ENCODE peak calls at places on chromosome 2, in seven cellular contexts. R is GM12878; J is hepatocyte; V is prostate gland; O is effector memory CD4-positive, alpha-beta T cell; B is neural progenitor cell; Z is adrenal gland. M is an unnamed sample.

GRCh38 chr2:162301151-162301804 is 17.2 kb downstream of the IFIH1 start:
- DNase-seq in V (peak; percentile 19), J (peak; percentile 78), B (peak; percentile 74), Z (no peak), O (peak; percentile 45), R (no peak), M (peak; percentile 39)

GRCh38 chr2:96389728-96390127 is 54.2 kb downstream of the NCAPH start:
- DNase-seq in J (no peak), Z (peak; percentile 9), R (no peak), B (no peak), V (no peak), O (no peak), M (no peak)

GRCh38 chr2:45184606-45185005 is 175.4 kb upstream of the SIX2 start:
- DNase-seq in Z (no peak), O (no peak), J (no peak), V (no peak), B (no peak), R (no peak), M (no peak)

GRCh38 chr2:215410932-215411285 is 25.0 kb downstream of the FN1 start:
- DNase-seq in B (no peak), J (no peak), Z (no peak), V (no peak), O (no peak), R (no peak), M (no peak)

GRCh38 chr2:77629529-77629928 is 107.4 kb upstream of the LRRTM4 start:
- DNase-seq in J (no peak), R (no peak), O (no peak), B (peak; percentile 63), Z (no peak), V (no peak), M (no peak)

GRCh38 chr2:72115361-72116080 is 32.1 kb downstream of the CYP26B1 start:
- DNase-seq in V (peak; percentile 87), O (no peak), Z (peak; percentile 43), B (no peak), R (no peak), J (peak; percentile 84), M (no peak)

GRCh38 chr2:179554639-179555038 is 290.0 kb upstream of the SESTD1 start:
- DNase-seq in J (no peak), Z (no peak), B (no peak), V (no peak), O (no peak), R (no peak), M (no peak)

GRCh38 chr2:167544602-167545001 is 656.3 kb downstream of the XIRP2 start:
- DNase-seq in V (no peak), O (no peak), Z (no peak), B (no peak), J (no peak), R (no peak), M (no peak)

GRCh38 chr2:55914786-55915185 is 8.8 kb downstream of the EFEMP1 start:
- DNase-seq in R (no peak), Z (no peak), J (no peak), V (no peak), O (no peak), B (no peak), M (no peak)

GRCh38 chr2:70190086-70190412 is 770 bp downstream of the C2orf42 start:
- DNase-seq in B (peak; percentile 26), R (no peak), Z (no peak), V (no peak), J (peak; percentile 35), O (no peak), M (peak; percentile 35)

GRCh38 chr2:150911766-150912280 is 349.8 kb downstream of the RBM43 start:
- DNase-seq in O (no peak), B (no peak), R (no peak), V (peak; percentile 11), Z (peak; percentile 84), J (peak; percentile 52), M (no peak)

GRCh38 chr2:235505210-235505741 is 11.4 kb downstream of the AGAP1 start:
- DNase-seq in V (no peak), Z (no peak), J (peak; percentile 45), O (no peak), R (no peak), B (peak; percentile 40), M (no peak)

GRCh38 chr2:234313498-234313897 is 183.4 kb downstream of the ARL4C start:
- DNase-seq in V (no peak), O (no peak), R (no peak), J (no peak), Z (no peak), B (no peak), M (no peak)

GRCh38 chr2:219058541-219059374 is 2.0 kb downstream of the IHH start:
- DNase-seq in Z (peak; percentile 80), J (peak; percentile 88), B (peak; percentile 57), V (no peak), O (no peak), R (no peak), M (no peak)

GRCh38 chr2:76749858-76750257 is 772.3 kb downstream of the LRRTM4 start:
- DNase-seq in Z (no peak), B (no peak), R (no peak), V (no peak), O (no peak), J (no peak), M (no peak)

GRCh38 chr2:209619782-209620181 is 151.8 kb upstream of the UNC80 start:
- DNase-seq in O (no peak), J (no peak), V (no peak), R (no peak), Z (no peak), B (peak; percentile 31), M (no peak)

GRCh38 chr2:69755862-69756467 is 14.0 kb downstream of the ANXA4 start:
- DNase-seq in V (peak; percentile 38), R (no peak), Z (no peak), O (no peak), J (no peak), B (no peak), M (peak; percentile 7)

GRCh38 chr2:213627054-213627710 is 342.9 kb downstream of the SPAG16 start:
- DNase-seq in B (no peak), Z (no peak), O (no peak), V (no peak), J (peak; percentile 23), R (peak; percentile 46), M (no peak)

GRCh38 chr2:48034295-48034694 is 128.0 kb upstream of the FBXO11 start:
- DNase-seq in J (no peak), V (no peak), Z (no peak), R (no peak), B (no peak), O (no peak), M (no peak)

GRCh38 chr2:112915300-112916144 is 4.6 kb downstream of the IL37 start:
- DNase-seq in R (no peak), B (no peak), J (no peak), O (no peak), Z (no peak), V (no peak), M (no peak)

GRCh38 chr2:151632993-151633592 is 101.2 kb downstream of the NEB start:
- DNase-seq in V (no peak), Z (no peak), B (no peak), R (no peak), J (no peak), O (no peak), M (no peak)

DNA sequence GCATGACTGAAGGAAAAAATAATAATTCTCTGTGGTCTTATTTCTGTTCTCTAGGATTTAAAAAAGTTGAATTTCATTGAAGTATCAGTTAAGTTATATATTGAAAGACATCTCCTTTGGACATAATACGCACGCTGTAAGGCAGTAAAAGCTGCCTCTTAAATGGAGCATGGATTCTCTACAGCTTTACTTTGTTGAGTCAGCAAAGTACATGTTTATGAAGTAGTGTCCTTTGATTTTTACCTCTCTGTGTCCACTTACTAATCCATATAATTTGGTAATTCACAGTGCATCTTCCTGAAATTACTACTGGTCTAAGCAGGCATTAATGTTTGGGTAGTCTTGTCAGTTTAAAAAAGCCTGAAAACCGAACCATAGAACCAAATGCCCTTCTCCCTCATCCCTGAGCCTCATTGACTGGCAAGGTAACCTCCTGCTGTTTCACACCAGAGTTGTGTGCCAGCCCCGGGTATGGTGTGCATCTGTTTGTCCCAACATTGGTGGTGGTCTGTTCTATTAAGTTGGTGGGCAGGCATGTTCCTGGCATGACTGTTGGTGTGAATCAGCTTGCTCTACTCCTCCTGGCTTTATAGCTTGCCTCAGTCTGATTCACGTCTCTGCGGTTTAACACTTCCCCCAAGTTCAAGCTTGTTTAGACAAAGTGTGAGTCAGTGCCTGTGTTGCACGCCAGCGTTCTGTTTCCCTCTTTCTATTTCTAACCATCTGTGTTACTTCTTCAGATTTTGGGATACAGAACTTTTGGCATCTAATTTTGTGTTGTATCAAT is 71.0 kb upstream of the ITM2C start:
- DNase-seq in J (peak; percentile 79), V (peak; percentile 82), B (no peak), R (no peak), Z (peak; percentile 75), O (peak; percentile 54), M (peak; percentile 53)
- H3K4me1 ChIP-seq in J (peaks cover 18% of the 10 kb centered on the region), V (peaks cover 12% of the 10 kb centered on the region), B (no peaks in the 10 kb centered on the region), R (peaks cover 17% of the 10 kb centered on the region), Z (peaks cover 9% of the 10 kb centered on the region), O (peaks cover 39% of the 10 kb centered on the region), M (peaks cover 43% of the 10 kb centered on the region)

DNA sequence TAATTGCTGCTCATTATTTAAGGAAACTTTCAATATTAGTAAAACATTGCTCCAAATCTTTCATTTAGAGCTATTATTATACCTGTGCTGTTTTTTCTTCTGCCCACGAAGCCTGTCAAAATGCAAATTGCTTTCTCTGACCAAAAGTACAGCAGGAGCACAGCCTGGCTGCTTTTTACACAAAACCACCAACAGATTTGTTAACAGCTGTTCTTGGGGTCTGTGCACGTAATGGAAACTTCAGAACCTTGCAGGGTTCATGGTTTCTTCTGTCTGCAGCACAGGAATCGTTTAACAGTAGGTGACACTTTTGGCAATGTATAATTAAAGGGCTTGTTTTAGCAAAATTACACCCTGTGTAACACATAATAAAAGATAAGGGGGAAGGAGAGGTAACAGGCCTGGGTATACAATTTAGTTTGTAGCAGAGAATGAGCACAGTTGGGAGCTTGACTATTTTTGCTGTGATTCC is 447.3 kb downstream of the KCNJ3 start:
- DNase-seq in R (peak; percentile 94), J (no peak), Z (no peak), V (no peak), O (no peak), B (peak; percentile 6), M (no peak)
- H3K4me1 ChIP-seq in R (peaks cover 26% of the 10 kb centered on the region), J (peaks cover 4% of the 10 kb centered on the region), Z (no peaks in the 10 kb centered on the region), V (no peaks in the 10 kb centered on the region), O (no peaks in the 10 kb centered on the region), B (no peaks in the 10 kb centered on the region), M (no peaks in the 10 kb centered on the region)

DNA sequence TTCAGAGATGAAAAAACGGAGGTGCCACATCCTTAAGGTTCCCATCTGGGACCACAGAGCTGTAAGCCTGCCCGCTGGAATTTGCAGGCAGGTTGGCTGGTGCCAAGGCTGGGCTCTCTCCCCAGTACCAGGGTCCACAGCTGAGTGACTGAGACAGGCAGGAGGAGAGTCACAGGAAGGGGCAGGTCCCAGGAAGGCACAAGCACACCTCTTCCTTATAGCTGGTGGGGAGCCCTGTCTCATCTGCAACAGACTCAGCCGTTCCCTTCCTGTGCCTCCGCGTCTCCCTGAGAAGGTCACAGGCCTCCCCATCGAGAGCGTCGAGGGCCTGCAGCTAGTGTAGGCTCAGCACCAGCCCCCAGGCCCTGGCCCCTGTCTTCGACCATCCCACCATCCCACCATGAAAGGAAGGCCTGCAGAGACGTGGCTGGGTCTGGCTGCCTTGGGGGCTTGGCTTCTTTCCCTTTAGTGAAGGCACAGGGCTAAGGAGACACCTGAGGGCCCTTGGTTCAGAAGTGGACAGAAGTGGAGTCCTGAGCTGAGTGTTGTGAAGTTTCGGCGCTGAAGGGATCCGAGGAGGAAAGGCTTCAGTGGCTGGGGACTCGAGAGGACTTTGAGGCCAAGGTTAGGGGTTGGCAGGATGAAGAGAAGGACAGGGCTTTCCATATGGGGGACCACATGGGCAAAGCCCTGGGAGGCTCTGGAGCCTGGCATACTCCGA is 26.8 kb downstream of the GLI2 start:
- DNase-seq in B (no peak), J (no peak), O (no peak), R (no peak), V (no peak), Z (no peak), M (no peak)
- H3K4me1 ChIP-seq in B (peaks cover 64% of the 10 kb centered on the region), J (peaks cover 58% of the 10 kb centered on the region), O (no peaks in the 10 kb centered on the region), R (no peaks in the 10 kb centered on the region), V (no peaks in the 10 kb centered on the region), Z (no peaks in the 10 kb centered on the region), M (no peaks in the 10 kb centered on the region)

GRCh38 chr2:39443009-39443408 is 5.9 kb upstream of the MAP4K3 start:
- DNase-seq in Z (no peak), V (no peak), J (no peak), R (no peak), B (no peak), O (no peak), M (no peak)
- H3K4me1 ChIP-seq in Z (peaks cover 18% of the 10 kb centered on the region), V (no peaks in the 10 kb centered on the region), J (peaks cover 8% of the 10 kb centered on the region), R (no peaks in the 10 kb centered on the region), B (peaks cover 7% of the 10 kb centered on the region), O (no peaks in the 10 kb centered on the region), M (no peaks in the 10 kb centered on the region)